ENCODE peak calls at places on chromosome 2, in five cellular contexts. O is fibroblast of lung, E is GM23248, Q is neural progenitor cell, G is DND-41. K is an unnamed sample.
A peak's percentile ranks its signal among the peaks of the same experiment; 100 is the strongest.

GRCh38 chr2:71675296-71675695 is 221.9 kb downstream of the DYSF start:
- DNase-seq in O (no peak), E (no peak), Q (no peak), G (no peak), K (peak; percentile 30)

GRCh38 chr2:157899125-157899839 is 23.2 kb upstream of the ACVR1 start:
- DNase-seq in O (no peak), E (no peak), Q (no peak), G (peak; percentile 24), K (no peak)

GRCh38 chr2:205069928-205070327 is 524.7 kb downstream of the PARD3B start:
- DNase-seq in O (no peak), E (no peak), Q (no peak), G (no peak), K (no peak)

GRCh38 chr2:6392354-6392753 is 473.4 kb downstream of the CMPK2 start:
- DNase-seq in O (no peak), E (no peak), Q (no peak), G (no peak), K (no peak)

GRCh38 chr2:160114020-160114419 is 51.6 kb upstream of the PLA2R1 start:
- DNase-seq in O (no peak), E (peak; percentile 68), Q (no peak), G (no peak), K (no peak)

GRCh38 chr2:150042844-150043503 is 444.5 kb downstream of the RND3 start:
- DNase-seq in O (no peak), E (no peak), Q (no peak), G (no peak), K (no peak)

GRCh38 chr2:72925328-72925943 is 8.1 kb downstream of the EMX1 start:
- DNase-seq in O (no peak), E (no peak), Q (peak; percentile 65), G (no peak), K (peak; percentile 46)

GRCh38 chr2:25378731-25379490 is 37.2 kb upstream of the DNMT3A start:
- DNase-seq in O (peak; percentile 64), E (peak; percentile 29), Q (no peak), G (no peak), K (peak; percentile 12)

GRCh38 chr2:201754683-201755415 is 25.9 kb downstream of the ALS2 start:
- DNase-seq in O (peak; percentile 17), E (peak; percentile 31), Q (no peak), G (no peak), K (no peak)

GRCh38 chr2:209525834-209526281 is 102.0 kb downstream of the MAP2 start:
- DNase-seq in O (peak; percentile 96), E (peak; percentile 89), Q (no peak), G (no peak), K (no peak)

GRCh38 chr2:239157766-239158165 is 243.1 kb downstream of the HDAC4 start:
- DNase-seq in O (no peak), E (no peak), Q (peak; percentile 65), G (no peak), K (peak; percentile 76)

GRCh38 chr2:70523996-70524965 is 29.3 kb downstream of the TGFA start:
- DNase-seq in O (peak; percentile 86), E (peak; percentile 95), Q (no peak), G (peak; percentile 30), K (peak; percentile 65)

GRCh38 chr2:178266445-178266844 is 72.1 kb downstream of the OSBPL6 start:
- DNase-seq in O (no peak), E (no peak), Q (no peak), G (peak; percentile 5), K (no peak)

GRCh38 chr2:37833420-37833819 is 91.7 kb upstream of the RMDN2 start:
- DNase-seq in O (peak; percentile 44), E (peak; percentile 18), Q (no peak), G (no peak), K (no peak)

GRCh38 chr2:7060602-7061435 is 143.6 kb downstream of the RNF144A start:
- DNase-seq in O (no peak), E (no peak), Q (no peak), G (no peak), K (no peak)

GRCh38 chr2:218516614-218517013 is 51.5 kb downstream of the USP37 start:
- DNase-seq in O (peak; percentile 5), E (peak; percentile 22), Q (peak; percentile 16), G (no peak), K (no peak)

GRCh38 chr2:196592912-196593881 is 46.3 kb upstream of the CCDC150 start:
- DNase-seq in O (peak; percentile 74), E (peak; percentile 82), Q (peak; percentile 88), G (peak; percentile 65), K (peak; percentile 66)

GRCh38 chr2:231099918-231100317 is 24.9 kb downstream of the HTR2B start:
- DNase-seq in O (no peak), E (no peak), Q (peak; percentile 41), G (peak; percentile 34), K (peak; percentile 38)

GRCh38 chr2:169141713-169142352 is 72.5 kb downstream of the DHRS9 start:
- DNase-seq in O (peak; percentile 52), E (peak; percentile 78), Q (peak; percentile 75), G (peak; percentile 60), K (peak; percentile 75)

GRCh38 chr2:82282111-82282882 is 1977.7 kb upstream of the LRRTM1 start:
- DNase-seq in O (no peak), E (no peak), Q (peak; percentile 55), G (no peak), K (peak; percentile 78)

GRCh38 chr2:147548453-147548852 is 296.4 kb upstream of the ACVR2A start:
- DNase-seq in O (peak; percentile 65), E (peak; percentile 46), Q (no peak), G (no peak), K (no peak)

GRCh38 chr2:71749671-71750101 is 296.3 kb downstream of the DYSF start:
- DNase-seq in O (peak; percentile 84), E (peak; percentile 71), Q (no peak), G (no peak), K (no peak)

GRCh38 chr2:133389569-133389968 is 178.7 kb downstream of the NCKAP5 start:
- DNase-seq in O (no peak), E (peak; percentile 25), Q (no peak), G (no peak), K (no peak)

GRCh38 chr2:223896751-223897320 is 48.3 kb downstream of the WDFY1 start:
- DNase-seq in O (peak; percentile 39), E (peak; percentile 37), Q (no peak), G (no peak), K (no peak)

GRCh38 chr2:71814885-71815284 is 332.8 kb downstream of the CYP26B1 start:
- DNase-seq in O (no peak), E (no peak), Q (no peak), G (no peak), K (no peak)

GRCh38 chr2:206211657-206212255 is 52.1 kb downstream of the EEF1B2 start:
- DNase-seq in O (peak; percentile 64), E (peak; percentile 91), Q (no peak), G (no peak), K (no peak)

DNA sequence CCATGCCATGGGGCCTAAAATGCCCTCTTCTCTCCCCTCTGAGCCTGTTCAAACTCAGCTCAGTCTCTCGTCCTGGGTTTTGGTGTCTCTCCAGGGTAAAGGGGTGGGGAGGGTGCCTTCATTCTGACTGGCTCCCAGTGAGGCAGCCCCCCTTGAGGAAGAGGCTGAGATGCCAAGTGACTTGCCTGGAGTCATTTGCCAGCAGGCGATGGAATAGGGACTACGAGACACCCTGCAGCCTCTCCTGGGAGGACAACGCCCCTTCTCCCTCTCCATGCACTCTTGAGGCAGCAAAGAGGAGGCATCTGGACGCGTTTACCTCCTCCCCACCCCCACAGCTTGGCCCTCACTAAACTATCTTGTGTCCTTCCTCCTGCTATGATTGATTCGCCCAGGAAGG is 765 bp upstream of the STON1 start:
- DNase-seq in O (no peak), E (peak; percentile 40), Q (peak; percentile 45), G (no peak), K (peak; percentile 55)
- H2AFZ ChIP-seq in O (no peak overlapping the region), E (no peak overlapping the region), Q (no peak overlapping the region), G (peak overlapping the region; percentile 27), K (no peak overlapping the region)

GRCh38 chr2:55115795-55116597 is 65.7 kb upstream of the RTN4 start:
- DNase-seq in O (peak; percentile 78), E (peak; percentile 70), Q (no peak), G (no peak), K (no peak)

GRCh38 chr2:55118643-55119065 is 68.4 kb upstream of the RTN4 start:
- DNase-seq in O (no peak), E (no peak), Q (no peak), G (no peak), K (no peak)

GRCh38 chr2:55114597-55114996 is 64.3 kb upstream of the RTN4 start:
- DNase-seq in O (no peak), E (no peak), Q (no peak), G (no peak), K (no peak)

GRCh38 chr2:55116598-55116964 is 66.3 kb upstream of the RTN4 start:
- DNase-seq in O (no peak), E (no peak), Q (no peak), G (no peak), K (no peak)

GRCh38 chr2:55116966-55117365 is 66.7 kb upstream of the RTN4 start:
- DNase-seq in O (no peak), E (no peak), Q (no peak), G (no peak), K (no peak)
- H3K4me1 ChIP-seq in O (peaks cover 30% of the 10 kb centered on the region), E (peaks cover 62% of the 10 kb centered on the region), Q (peaks cover 24% of the 10 kb centered on the region), G (peaks cover 3% of the 10 kb centered on the region), K (peaks cover 4% of the 10 kb centered on the region)

GRCh38 chr2:1598800-1599199 is 145.5 kb downstream of the PXDN start:
- DNase-seq in O (no peak), E (no peak), Q (no peak), G (no peak), K (no peak)
- H3K9me3 ChIP-seq in O (no peaks in the 10 kb centered on the region), E (no peaks in the 10 kb centered on the region), Q (no peaks in the 10 kb centered on the region), G (peaks cover 2% of the 10 kb centered on the region), K (no peaks in the 10 kb centered on the region)

DNA sequence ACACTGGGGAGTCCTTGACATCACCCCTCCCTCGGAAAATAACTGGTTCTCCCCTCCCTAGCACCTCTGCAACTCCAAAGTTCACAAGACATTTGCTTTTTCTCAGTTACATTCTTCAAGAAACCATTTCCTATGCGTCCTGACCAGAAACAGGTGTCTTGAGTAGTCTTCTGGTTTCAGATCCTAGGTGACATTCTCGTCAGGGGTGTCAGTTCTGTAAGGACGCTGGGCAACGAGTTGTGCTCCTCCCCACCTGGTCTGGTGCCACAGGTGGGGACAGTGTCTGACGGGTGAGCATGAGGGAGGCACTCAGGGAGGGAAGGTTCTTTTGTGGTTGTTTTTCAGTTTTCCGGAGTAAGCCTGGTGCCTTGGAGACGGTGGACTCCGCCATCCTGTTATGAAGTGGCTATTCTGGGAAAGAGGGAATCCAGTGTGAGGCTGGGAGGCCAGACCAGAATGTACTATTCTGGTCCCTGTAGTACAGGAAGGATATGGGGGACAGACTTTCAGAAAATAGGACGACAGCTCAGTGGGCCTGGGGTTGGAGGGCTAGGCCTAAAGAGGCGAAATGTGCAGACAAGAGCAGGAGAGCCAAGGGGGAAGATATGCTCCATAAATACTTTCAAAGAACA is 50.6 kb downstream of the EPAS1 start:
- DNase-seq in O (no peak), E (no peak), Q (no peak), G (no peak), K (no peak)
- H2AFZ ChIP-seq in O (no peak overlapping the region), E (no peak overlapping the region), Q (no peak overlapping the region), G (no peak overlapping the region), K (no peak overlapping the region)

GRCh38 chr2:167966367-167966766 is 281.0 kb downstream of the STK39 start:
- DNase-seq in O (no peak), E (no peak), Q (no peak), G (no peak), K (no peak)
- H3K4me1 ChIP-seq in O (no peaks in the 10 kb centered on the region), E (no peaks in the 10 kb centered on the region), Q (peaks cover 28% of the 10 kb centered on the region), G (no peaks in the 10 kb centered on the region), K (no peaks in the 10 kb centered on the region)

DNA sequence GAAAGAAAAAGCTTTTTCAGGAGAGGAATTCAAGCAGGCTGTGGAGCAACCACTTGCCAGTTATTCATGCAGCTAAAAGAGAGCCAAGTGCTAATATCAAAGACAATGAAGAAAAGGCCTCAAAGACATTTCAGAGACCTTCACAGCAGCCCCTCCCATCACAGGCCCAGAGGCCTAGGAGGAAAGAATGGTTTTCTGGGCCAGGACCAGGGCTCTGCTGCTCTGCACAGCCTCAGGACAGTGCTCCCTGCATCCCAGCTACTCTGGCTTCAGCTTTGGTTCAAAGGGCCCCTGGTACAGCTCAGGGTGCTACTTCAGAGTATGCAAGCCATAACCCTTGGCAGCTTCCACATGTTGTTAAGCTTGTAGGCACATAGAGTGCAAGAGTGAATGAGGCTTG is 119.5 kb downstream of the MSTN start:
- DNase-seq in O (no peak), E (no peak), Q (no peak), G (no peak), K (no peak)
- H3K9me3 ChIP-seq in O (no peaks in the 10 kb centered on the region), E (peaks cover 12% of the 10 kb centered on the region), Q (no peaks in the 10 kb centered on the region), G (peaks cover 10% of the 10 kb centered on the region), K (no peaks in the 10 kb centered on the region)